ENCODE peak calls at places on chromosomes 6 and 20, in nine cellular contexts. O is foreskin keratinocyte; Z is EL; V is stimulated activated CD4-positive, alpha-beta T cell treated with anti-CD3 and anti-CD28 coated beads, Interleukin-15, amount 100 ng/mL, for 1 hour; F is GM04503; R is keratinocyte; Q is HFF-Myc; E is RPMI7951; T is CD4-positive, alpha-beta T cell. H is an unnamed sample.

GRCh38 chr6:55643868-55644267 is 64.9 kb upstream of the HMGCLL1 start:
- DNase-seq in O (peak; percentile 40), Z (peak; percentile 18), V (no peak), F (no peak), R (no peak), Q (no peak), E (no peak), T (no peak), H (no peak)

GRCh38 chr6:154951400-154952200 is 43.5 kb upstream of the TIAM2 start:
- DNase-seq in O (peak; percentile 25), Z (no peak), V (no peak), F (no peak), R (no peak), Q (no peak), E (peak; percentile 37), T (no peak), H (peak; percentile 74)

GRCh38 chr20:51172558-51173428 is 149.9 kb upstream of the KCNG1 start:
- DNase-seq in O (no peak), Z (no peak), V (no peak), F (no peak), R (no peak), Q (no peak), E (peak; percentile 25), T (no peak), H (no peak)

GRCh38 chr20:48846516-48847492 is 19.0 kb upstream of the PREX1 start:
- DNase-seq in O (no peak), Z (no peak), V (no peak), F (no peak), R (no peak), Q (no peak), E (no peak), T (no peak), H (no peak)

GRCh38 chr6:36721369-36722140 is 23.9 kb downstream of the RAB44 start:
- DNase-seq in O (no peak), Z (no peak), V (no peak), F (no peak), R (no peak), Q (no peak), E (no peak), T (no peak), H (no peak)

GRCh38 chr20:57902478-57902877 is 192.7 kb upstream of the PMEPA1 start:
- DNase-seq in O (peak; percentile 74), Z (peak; percentile 61), V (no peak), F (peak; percentile 42), R (peak; percentile 9), Q (peak; percentile 41), E (peak; percentile 94), T (no peak), H (no peak)

GRCh38 chr6:3809982-3810381 is 39.2 kb upstream of the FAM50B start:
- DNase-seq in O (no peak), Z (no peak), V (no peak), F (no peak), R (no peak), Q (no peak), E (no peak), T (no peak), H (no peak)

GRCh38 chr6:4405609-4406212 is 270.3 kb upstream of the ECI2 start:
- DNase-seq in O (no peak), Z (no peak), V (no peak), F (no peak), R (no peak), Q (no peak), E (no peak), T (no peak), H (no peak)

GRCh38 chr6:14258117-14258516 is 140.5 kb downstream of the CD83 start:
- DNase-seq in O (no peak), Z (no peak), V (no peak), F (no peak), R (no peak), Q (no peak), E (no peak), T (no peak), H (no peak)